ENCODE peak calls at places on chromosome 15, in eight cellular contexts. S is fibroblast of mammary gland, N is cardiac fibroblast, L is psoas muscle, M is RWPE1, I is tibial artery, W is A549, E is GM06990. C is an unnamed sample.
A peak's percentile ranks its signal among the peaks of the same experiment; 100 is the strongest.

GRCh38 chr15:85950101-85950500 is 129.6 kb upstream of the AGBL1 start:
- DNase-seq in S (no peak), N (no peak), L (peak; percentile 43), M (no peak), I (no peak), W (no peak), E (peak; percentile 34), C (no peak)

GRCh38 chr15:68418611-68419161 is 13.3 kb downstream of the ITGA11 start:
- DNase-seq in S (peak; percentile 65), N (peak; percentile 65), L (no peak), M (no peak), I (no peak), W (no peak), E (no peak), C (no peak)

GRCh38 chr15:67762610-67763368 is 62.5 kb upstream of the SKOR1 start:
- DNase-seq in S (peak; percentile 50), N (no peak), L (no peak), M (no peak), I (no peak), W (no peak), E (peak; percentile 69), C (no peak)

GRCh38 chr15:86183765-86184491 is 104.3 kb downstream of the AGBL1 start:
- DNase-seq in S (peak; percentile 2), N (no peak), L (peak; percentile 49), M (no peak), I (no peak), W (no peak), E (no peak), C (no peak)

GRCh38 chr15:52383100-52383588 is 87.5 kb upstream of the MYO5C start:
- DNase-seq in S (no peak), N (peak; percentile 40), L (no peak), M (no peak), I (no peak), W (no peak), E (peak; percentile 63), C (no peak)

GRCh38 chr15:33126559-33127290 is 67.8 kb downstream of the FMN1 start:
- DNase-seq in S (peak; percentile 95), N (peak; percentile 95), L (peak; percentile 68), M (peak; percentile 83), I (peak; percentile 75), W (peak; percentile 33), E (no peak), C (no peak)

GRCh38 chr15:33693166-33693830 is 275.0 kb upstream of the CHRM5 start:
- DNase-seq in S (no peak), N (no peak), L (no peak), M (no peak), I (no peak), W (no peak), E (no peak), C (no peak)

GRCh38 chr15:91294795-91295194 is 194.7 kb downstream of the SV2B start:
- DNase-seq in S (no peak), N (no peak), L (no peak), M (no peak), I (no peak), W (no peak), E (no peak), C (no peak)

GRCh38 chr15:69557340-69558137 is 104.9 kb downstream of the RPLP1 start:
- DNase-seq in S (peak; percentile 94), N (peak; percentile 96), L (no peak), M (peak; percentile 95), I (peak; percentile 44), W (peak; percentile 91), E (no peak), C (no peak)

GRCh38 chr15:52360229-52361203 is 64.9 kb upstream of the MYO5C start:
- DNase-seq in S (no peak), N (no peak), L (no peak), M (no peak), I (no peak), W (no peak), E (no peak), C (no peak)

GRCh38 chr15:72231847-72232461 is 964 bp upstream of the PKM start:
- DNase-seq in S (peak; percentile 83), N (peak; percentile 86), L (peak; percentile 47), M (peak; percentile 74), I (peak; percentile 43), W (peak; percentile 84), E (no peak), C (no peak)

GRCh38 chr15:89628791-89629715 is 26.2 kb downstream of the KIF7 start:
- DNase-seq in S (no peak), N (no peak), L (no peak), M (no peak), I (no peak), W (no peak), E (no peak), C (peak; percentile 44)

GRCh38 chr15:79967331-79968182 is 3.4 kb downstream of the BCL2A1 start:
- DNase-seq in S (no peak), N (peak; percentile 44), L (no peak), M (no peak), I (no peak), W (no peak), E (no peak), C (no peak)

GRCh38 chr15:83714888-83715287 is 61.0 kb downstream of the ADAMTSL3 start:
- DNase-seq in S (peak; percentile 41), N (peak; percentile 66), L (no peak), M (no peak), I (no peak), W (no peak), E (no peak), C (no peak)

GRCh38 chr15:90807687-90808086 is 60.7 kb upstream of the FURIN start:
- DNase-seq in S (no peak), N (no peak), L (no peak), M (no peak), I (no peak), W (no peak), E (no peak), C (no peak)

GRCh38 chr15:74727727-74728126 is 2.4 kb upstream of the CYP1A1 start:
- DNase-seq in S (no peak), N (no peak), L (no peak), M (no peak), I (no peak), W (no peak), E (no peak), C (no peak)

GRCh38 chr15:87365221-87365620 is 891.3 kb downstream of the NTRK3 start:
- DNase-seq in S (peak; percentile 74), N (peak; percentile 82), L (no peak), M (peak; percentile 18), I (no peak), W (no peak), E (no peak), C (no peak)

GRCh38 chr15:74352393-74352910 is 15.0 kb downstream of the CYP11A1 start:
- DNase-seq in S (no peak), N (no peak), L (no peak), M (no peak), I (no peak), W (no peak), E (no peak), C (no peak)

GRCh38 chr15:69576035-69576526 is 123.5 kb downstream of the RPLP1 start:
- DNase-seq in S (no peak), N (peak; percentile 32), L (peak; percentile 61), M (peak; percentile 70), I (peak; percentile 45), W (peak; percentile 87), E (peak; percentile 16), C (no peak)

GRCh38 chr15:76961277-76962010 is 29.9 kb downstream of the RCN2 start:
- DNase-seq in S (no peak), N (no peak), L (no peak), M (no peak), I (no peak), W (no peak), E (no peak), C (no peak)
- TF ChIP-seq CTCF in S (no peak), N (no peak), L (no peak), M (no peak), I (no peak), W (no peak), E (no peak), C (peak; percentile 21)

GRCh38 chr15:62981071-62981470 is 61.5 kb upstream of the TPM1 start:
- DNase-seq in S (no peak), N (no peak), L (no peak), M (no peak), I (no peak), W (no peak), E (no peak), C (no peak)
- TF ChIP-seq CTCF in S (no peak), N (no peak), L (no peak), M (no peak), I (no peak), W (no peak), E (no peak), C (no peak)

GRCh38 chr15:95325763-95326688 is 1004.5 kb upstream of the NR2F2 start:
- DNase-seq in S (peak; percentile 7), N (peak; percentile 79), L (no peak), M (no peak), I (peak; percentile 43), W (no peak), E (no peak), C (no peak)
- TF ChIP-seq CTCF in S (no peak), N (no peak), L (no peak), M (no peak), I (peak; percentile 16), W (no peak), E (no peak), C (no peak)

GRCh38 chr15:40306908-40307307 is 827 bp downstream of the PLCB2 start:
- DNase-seq in S (no peak), N (no peak), L (no peak), M (no peak), I (no peak), W (no peak), E (no peak), C (no peak)

GRCh38 chr15:40306371-40306770 is 1.4 kb downstream of the PLCB2 start:
- DNase-seq in S (no peak), N (no peak), L (no peak), M (no peak), I (no peak), W (no peak), E (no peak), C (no peak)

GRCh38 chr15:40309344-40309862 is 1.7 kb upstream of the PLCB2 start:
- DNase-seq in S (no peak), N (no peak), L (no peak), M (no peak), I (no peak), W (no peak), E (no peak), C (no peak)

GRCh38 chr15:40308844-40309189 is 1.1 kb upstream of the PLCB2 start:
- DNase-seq in S (no peak), N (no peak), L (no peak), M (no peak), I (no peak), W (no peak), E (no peak), C (no peak)

DNA sequence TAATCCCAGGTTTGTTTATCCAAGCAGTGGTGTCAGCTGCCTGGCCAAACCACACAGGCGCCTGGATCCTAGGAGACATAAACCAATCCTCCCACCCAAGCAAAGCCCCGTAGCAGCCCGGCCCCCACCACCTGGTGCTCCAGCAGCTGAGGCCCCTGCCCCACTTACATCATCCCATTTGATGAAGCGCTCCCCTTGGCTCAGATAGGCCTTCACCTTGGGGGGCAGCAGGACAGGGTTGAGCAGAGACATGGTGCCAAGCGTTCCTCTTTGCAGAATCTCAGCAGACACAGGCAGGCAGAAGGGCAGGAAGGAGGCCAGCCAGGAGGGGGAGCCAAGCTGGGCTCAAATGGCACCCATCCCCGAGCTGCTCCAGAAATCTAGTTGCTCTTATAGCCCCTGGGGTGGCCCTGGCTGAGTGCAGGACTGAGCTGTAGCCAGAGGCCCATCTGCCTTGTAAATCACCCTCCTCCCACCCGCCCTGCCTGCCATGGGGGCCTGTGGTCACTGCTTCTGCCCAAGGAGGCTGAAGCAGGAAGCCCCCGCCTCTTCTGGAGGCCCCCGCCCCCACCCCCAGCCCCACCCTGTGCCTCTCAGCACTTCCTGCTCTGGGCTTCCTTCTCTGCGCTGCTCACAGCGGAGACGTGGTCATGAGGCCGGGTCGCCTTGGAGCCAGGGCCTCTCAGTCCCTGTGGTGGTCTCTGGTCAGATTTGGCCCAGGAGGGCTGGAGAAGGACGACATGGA is at the start of gene PLCB2:
- DNase-seq in S (no peak), N (no peak), L (no peak), M (no peak), I (no peak), W (peak; percentile 23), E (peak; percentile 65), C (no peak)
- TF ChIP-seq CTCF in S (no peak), N (peak; percentile 13), L (no peak), M (no peak), I (no peak), W (no peak), E (peak; percentile 58), C (peak; percentile 55)

C was measured in chondrocyte.